ENCODE peak calls at places on chromosomes 13 and 19, in five cellular contexts. C is adrenal gland, D is AG04450, Z is ascending aorta, E is body of pancreas. W is an unnamed sample.

GRCh38 chr13:36848228-36848982 is 29.4 kb downstream of the RFXAP start:
- DNase-seq in C (no peak), D (no peak), Z (no peak), E (no peak), W (no peak)

GRCh38 chr19:46605356-46605821 is 4.3 kb downstream of the CALM3 start:
- DNase-seq in C (no peak), D (no peak), Z (peak), E (no peak), W (no peak)

GRCh38 chr19:51740356-51740755 is 11.3 kb downstream of the FPR1 start:
- DNase-seq in C (no peak), D (no peak), Z (no peak), E (no peak), W (no peak)

GRCh38 chr13:23637813-23638212 is 67.6 kb downstream of the TNFRSF19 start:
- DNase-seq in C (no peak), D (no peak), Z (no peak), E (no peak), W (no peak)

GRCh38 chr19:33683881-33684549 is 62.3 kb downstream of the CHST8 start:
- DNase-seq in C (peak), D (peak), Z (no peak), E (peak), W (no peak)

GRCh38 chr13:25686831-25687495 is 315.2 kb downstream of the ATP8A2 start:
- DNase-seq in C (no peak), D (no peak), Z (no peak), E (no peak), W (no peak)

GRCh38 chr13:65638572-65639168 is 1591.5 kb downstream of the PCDH9 start:
- DNase-seq in C (peak), D (peak), Z (no peak), E (no peak), W (no peak)

GRCh38 chr19:46925548-46925950 is 64.8 kb downstream of the ARHGAP35 start:
- DNase-seq in C (no peak), D (no peak), Z (peak), E (peak), W (no peak)

GRCh38 chr13:21703846-21704245 is 33.0 kb downstream of the FGF9 start:
- DNase-seq in C (no peak), D (no peak), Z (no peak), E (no peak), W (no peak)

GRCh38 chr13:31476266-31476665 is 263.1 kb upstream of the RXFP2 start:
- DNase-seq in C (no peak), D (peak), Z (no peak), E (peak), W (no peak)

GRCh38 chr13:79056706-79057105 is 349.3 kb downstream of the RBM26 start:
- DNase-seq in C (no peak), D (no peak), Z (no peak), E (no peak), W (no peak)

GRCh38 chr13:107208889-107209288 is 641.0 kb upstream of the ARGLU1 start:
- DNase-seq in C (no peak), D (no peak), Z (no peak), E (no peak), W (no peak)

GRCh38 chr13:113862191-113862765 is 1.6 kb downstream of the GAS6 start:
- DNase-seq in C (no peak), D (no peak), Z (no peak), E (no peak), W (no peak)

GRCh38 chr19:43503501-43504425 is 783 bp downstream of the PHLDB3 start:
- DNase-seq in C (peak), D (peak), Z (peak), E (peak), W (peak)

GRCh38 chr19:50706387-50706786 is 13.2 kb downstream of the SHANK1 start:
- DNase-seq in C (no peak), D (no peak), Z (no peak), E (no peak), W (no peak)

GRCh38 chr13:26482451-26483197 is 74.9 kb upstream of the WASF3 start:
- DNase-seq in C (peak), D (no peak), Z (peak), E (peak), W (peak)

GRCh38 chr13:110499621-110500281 is 61.8 kb downstream of the RAB20 start:
- DNase-seq in C (no peak), D (no peak), Z (no peak), E (no peak), W (no peak)

GRCh38 chr19:43802216-43802951 is at the start of gene LYPD5:
- DNase-seq in C (no peak), D (no peak), Z (no peak), E (no peak), W (no peak)

GRCh38 chr19:48190288-48191284 is 20.1 kb downstream of the ZSWIM9 start:
- DNase-seq in C (peak), D (peak), Z (peak), E (peak), W (no peak)

GRCh38 chr19:33201473-33201872 is 7.3 kb downstream of the LRP3 start:
- DNase-seq in C (no peak), D (no peak), Z (no peak), E (no peak), W (no peak)

GRCh38 chr19:54209058-54209747 is 8.5 kb downstream of the RPS9 start:
- DNase-seq in C (no peak), D (no peak), Z (no peak), E (peak), W (no peak)

GRCh38 chr19:14476663-14477401 is 1.7 kb upstream of the PTGER1 start:
- DNase-seq in C (no peak), D (peak), Z (no peak), E (no peak), W (no peak)

GRCh38 chr13:97538193-97538592 is 104.2 kb downstream of the RAP2A start:
- DNase-seq in C (no peak), D (no peak), Z (no peak), E (no peak), W (no peak)

GRCh38 chr19:45772130-45772880 is 3.3 kb upstream of the SIX5 start:
- DNase-seq in C (no peak), D (no peak), Z (no peak), E (peak), W (no peak)

GRCh38 chr13:71320452-71320851 is 546.6 kb downstream of the DACH1 start:
- DNase-seq in C (no peak), D (peak), Z (no peak), E (no peak), W (no peak)

GRCh38 chr19:47228168-47228936 is 2.6 kb downstream of the BBC3 start:
- DNase-seq in C (peak), D (no peak), Z (peak), E (peak), W (no peak)

GRCh38 chr19:21483589-21484170 is 21.7 kb upstream of the ZNF429 start:
- DNase-seq in C (peak), D (no peak), Z (peak), E (peak), W (no peak)

GRCh38 chr13:101417043-101417406 is 717 bp upstream of the NALCN start:
- DNase-seq in C (no peak), D (peak), Z (no peak), E (no peak), W (no peak)

GRCh38 chr13:109332501-109333499 is 453.6 kb downstream of the IRS2 start:
- DNase-seq in C (no peak), D (no peak), Z (no peak), E (no peak), W (no peak)

GRCh38 chr19:927044-927706 is 1.3 kb downstream of the ARID3A start:
- DNase-seq in C (peak), D (no peak), Z (peak), E (peak), W (no peak)

GRCh38 chr13:42272776-42273175 is 824 bp downstream of the AKAP11 start:
- DNase-seq in C (no peak), D (no peak), Z (no peak), E (no peak), W (no peak)

GRCh38 chr19:52010674-52011073 is 2.7 kb upstream of the ZNF615 start:
- DNase-seq in C (no peak), D (no peak), Z (no peak), E (no peak), W (no peak)

GRCh38 chr13:24649685-24650038 is 30.5 kb upstream of the ATP12A start:
- DNase-seq in C (no peak), D (no peak), Z (no peak), E (no peak), W (no peak)

GRCh38 chr19:19554074-19555023 is 16.3 kb downstream of the CILP2 start:
- DNase-seq in C (no peak), D (no peak), Z (no peak), E (peak), W (no peak)

GRCh38 chr19:47863514-47863936 is 4.5 kb downstream of the TPRX2 start:
- DNase-seq in C (peak), D (peak), Z (peak), E (peak), W (no peak)

GRCh38 chr19:1941146-1942077 is at the start of gene CSNK1G2:
- DNase-seq in C (peak), D (no peak), Z (no peak), E (no peak), W (no peak)

DNA sequence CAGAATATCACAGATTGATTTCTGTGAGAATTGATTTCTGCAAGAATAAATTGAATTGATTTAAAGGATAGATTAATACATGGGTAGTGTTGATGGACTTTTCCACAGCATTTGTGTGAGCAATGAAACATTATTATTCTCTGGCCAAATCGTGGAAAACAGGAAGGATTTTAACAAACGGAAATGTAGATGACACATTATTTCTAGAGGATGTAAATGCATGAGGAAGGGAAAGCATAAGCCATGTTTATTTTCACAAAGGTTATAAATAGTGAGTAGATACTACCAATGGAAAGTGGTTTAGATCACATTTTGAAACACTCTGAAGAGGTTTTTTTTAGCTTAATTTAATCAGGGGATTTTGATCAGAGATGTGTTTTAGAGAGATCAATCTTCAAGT is 1534.6 kb upstream of the MIR17HG start:
- DNase-seq in C (no peak), D (no peak), Z (no peak), E (no peak), W (no peak)
- H3K27ac ChIP-seq in C (no peak), D (no peak), Z (no peak), E (no peak), W (no peak)

GRCh38 chr13:46656786-46657185 is 103.8 kb downstream of the LRCH1 start:
- DNase-seq in C (no peak), D (no peak), Z (no peak), E (no peak), W (no peak)
- H3K27ac ChIP-seq in C (no peak), D (no peak), Z (peak), E (peak), W (peak)

GRCh38 chr19:41799444-41800000 is 3.1 kb downstream of the CEACAM3 start:
- DNase-seq in C (no peak), D (no peak), Z (peak), E (no peak), W (no peak)
- H3K27ac ChIP-seq in C (no peak), D (no peak), Z (no peak), E (no peak), W (no peak)

GRCh38 chr13:33169273-33169980 is 116.1 kb downstream of the STARD13 start:
- DNase-seq in C (no peak), D (peak), Z (no peak), E (no peak), W (no peak)

GRCh38 chr13:33167521-33167920 is 118.0 kb downstream of the STARD13 start:
- DNase-seq in C (no peak), D (no peak), Z (no peak), E (no peak), W (no peak)

GRCh38 chr13:33164331-33164730 is 121.2 kb downstream of the STARD13 start:
- DNase-seq in C (no peak), D (no peak), Z (no peak), E (no peak), W (no peak)

GRCh38 chr13:33172400-33172799 is 113.2 kb downstream of the STARD13 start:
- DNase-seq in C (no peak), D (no peak), Z (no peak), E (no peak), W (no peak)

GRCh38 chr13:33168326-33168960 is 117.1 kb downstream of the STARD13 start:
- DNase-seq in C (no peak), D (no peak), Z (no peak), E (no peak), W (no peak)
- H3K27ac ChIP-seq in C (peak), D (peak), Z (peak), E (peak), W (no peak)

GRCh38 chr19:7927605-7928333 is 1.8 kb upstream of the CTXN1 start:
- DNase-seq in C (no peak), D (no peak), Z (no peak), E (no peak), W (no peak)

GRCh38 chr19:7928334-7928706 is 2.4 kb upstream of the CTXN1 start:
- DNase-seq in C (no peak), D (no peak), Z (no peak), E (no peak), W (no peak)

GRCh38 chr19:7930765-7931164 is 4.8 kb upstream of the CTXN1 start:
- DNase-seq in C (no peak), D (no peak), Z (no peak), E (no peak), W (no peak)

GRCh38 chr19:7926727-7927604 is 1.0 kb upstream of the CTXN1 start:
- DNase-seq in C (no peak), D (no peak), Z (no peak), E (no peak), W (no peak)

GRCh38 chr19:7928741-7929701 is 3.1 kb upstream of the CTXN1 start:
- DNase-seq in C (peak), D (peak), Z (peak), E (peak), W (no peak)
- H3K27ac ChIP-seq in C (peak), D (peak), Z (peak), E (peak), W (no peak)

GRCh38 chr19:17025361-17025760 is 1.2 kb downstream of the CPAMD8 start:
- DNase-seq in C (no peak), D (no peak), Z (no peak), E (no peak), W (no peak)
- H3K27ac ChIP-seq in C (no peak), D (no peak), Z (no peak), E (no peak), W (no peak)

GRCh38 chr19:55656552-55656951 is 1.7 kb downstream of the U2AF2 start:
- DNase-seq in C (no peak), D (no peak), Z (no peak), E (no peak), W (no peak)

GRCh38 chr19:55655648-55656040 is 809 bp downstream of the U2AF2 start:
- DNase-seq in C (no peak), D (no peak), Z (no peak), E (no peak), W (no peak)

GRCh38 chr19:55654833-55655647 is at the start of gene U2AF2:
- DNase-seq in C (peak), D (peak), Z (peak), E (peak), W (no peak)

GRCh38 chr19:55658846-55659459 is 4.1 kb downstream of the U2AF2 start:
- DNase-seq in C (no peak), D (no peak), Z (no peak), E (no peak), W (no peak)

GRCh38 chr19:55657004-55657747 is 2.3 kb downstream of the U2AF2 start:
- DNase-seq in C (peak), D (no peak), Z (no peak), E (peak), W (no peak)
- H3K27ac ChIP-seq in C (no peak), D (no peak), Z (no peak), E (peak), W (peak)

W was measured in GM12878.